ENCODE peak calls at places on chromosomes 6 and 20, in six cellular contexts. V, S, T, J, L and H are unnamed samples.

GRCh38 chr6:1499798-1500197 is 109.9 kb upstream of the FOXC1 start:
- DNase-seq in V (no peak), S (no peak), T (no peak), J (no peak), L (no peak), H (no peak)

GRCh38 chr6:70547905-70548304 is 18.8 kb upstream of the SDHAF4 start:
- DNase-seq in V (no peak), S (no peak), T (no peak), J (no peak), L (no peak), H (no peak)

GRCh38 chr6:33236852-33237251 is 28.6 kb downstream of the RING1 start:
- DNase-seq in V (no peak), S (no peak), T (no peak), J (no peak), L (no peak), H (no peak)

GRCh38 chr6:84344005-84344404 is 116.6 kb upstream of the CEP162 start:
- DNase-seq in V (no peak), S (no peak), T (no peak), J (no peak), L (no peak), H (no peak)

GRCh38 chr6:131948221-131948661 is 2.9 kb downstream of the CCN2 start:
- DNase-seq in V (no peak), S (no peak), T (no peak), J (no peak), L (no peak), H (no peak)

GRCh38 chr20:16740365-16741072 is 7.6 kb upstream of the OTOR start:
- DNase-seq in V (no peak), S (no peak), T (no peak), J (no peak), L (no peak), H (no peak)

GRCh38 chr20:7090001-7090400 is 322.5 kb downstream of the BMP2 start:
- DNase-seq in V (no peak), S (no peak), T (no peak), J (no peak), L (no peak), H (no peak)

GRCh38 chr6:4577406-4577805 is 198.8 kb upstream of the CDYL start:
- DNase-seq in V (peak; percentile 26), S (no peak), T (no peak), J (no peak), L (no peak), H (no peak)

DNA sequence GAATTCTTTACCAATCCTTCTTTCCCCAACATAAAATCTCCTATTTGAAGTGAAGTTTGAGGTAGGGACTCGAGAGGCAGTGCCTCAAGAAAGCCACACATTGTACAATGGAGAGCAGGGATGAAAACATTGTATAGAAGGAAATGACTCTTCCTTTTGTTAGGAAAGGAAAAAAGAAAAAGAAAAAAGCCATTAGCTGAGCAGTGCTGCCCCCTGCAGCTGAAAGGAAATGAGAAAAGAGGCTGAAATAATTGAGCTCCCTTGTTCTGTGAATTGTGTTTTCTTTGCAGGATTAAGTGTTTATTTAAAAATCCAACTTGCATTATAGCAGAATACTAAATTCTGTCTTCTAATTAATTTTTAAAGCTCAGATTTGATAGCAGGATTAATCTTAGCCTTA is 162.9 kb upstream of the SASH1 start:
- DNase-seq in V (no peak), S (no peak), T (peak; percentile 10), J (no peak), L (no peak), H (peak; percentile 24)
- TF ChIP-seq CTCF in V (peak; percentile 78), S (peak; percentile 48), T (peak; percentile 69), J (no peak), L (no peak), H (peak; percentile 22)

GRCh38 chr6:8908638-8909037 is 473.3 kb upstream of the SLC35B3 start:
- DNase-seq in V (no peak), S (no peak), T (no peak), J (no peak), L (no peak), H (no peak)

GRCh38 chr6:8906699-8907098 is 471.4 kb upstream of the SLC35B3 start:
- DNase-seq in V (no peak), S (no peak), T (no peak), J (no peak), L (no peak), H (no peak)

GRCh38 chr6:8905647-8906231 is 470.4 kb upstream of the SLC35B3 start:
- DNase-seq in V (peak; percentile 3), S (no peak), T (no peak), J (no peak), L (no peak), H (no peak)

GRCh38 chr6:8904754-8905153 is 469.4 kb upstream of the SLC35B3 start:
- DNase-seq in V (no peak), S (no peak), T (no peak), J (no peak), L (no peak), H (no peak)
- TF ChIP-seq CTCF in V (peak; percentile 58), S (peak; percentile 39), T (peak; percentile 67), J (peak; percentile 18), L (no peak), H (no peak)

GRCh38 chr6:66578362-66578761 is 871.3 kb upstream of the EYS start:
- DNase-seq in V (no peak), S (no peak), T (no peak), J (no peak), L (no peak), H (no peak)
- TF ChIP-seq CTCF in V (no peak), S (no peak), T (no peak), J (no peak), L (no peak), H (no peak)

GRCh38 chr6:13101985-13102384 is 226.4 kb downstream of the TBC1D7 start:
- DNase-seq in V (no peak), S (no peak), T (no peak), J (no peak), L (no peak), H (no peak)

GRCh38 chr6:13098808-13099570 is 229.3 kb downstream of the TBC1D7 start:
- DNase-seq in V (no peak), S (no peak), T (no peak), J (no peak), L (no peak), H (no peak)

GRCh38 chr6:13098006-13098405 is 230.3 kb downstream of the TBC1D7 start:
- DNase-seq in V (no peak), S (no peak), T (no peak), J (no peak), L (no peak), H (no peak)

GRCh38 chr6:13101409-13101808 is 226.9 kb downstream of the TBC1D7 start:
- DNase-seq in V (no peak), S (no peak), T (no peak), J (no peak), L (no peak), H (no peak)

GRCh38 chr6:13099771-13100170 is 228.6 kb downstream of the TBC1D7 start:
- DNase-seq in V (no peak), S (no peak), T (no peak), J (no peak), L (no peak), H (no peak)
- TF ChIP-seq CTCF in V (peak; percentile 29), S (peak; percentile 24), T (peak; percentile 22), J (no peak), L (peak; percentile 68), H (peak; percentile 18)

DNA sequence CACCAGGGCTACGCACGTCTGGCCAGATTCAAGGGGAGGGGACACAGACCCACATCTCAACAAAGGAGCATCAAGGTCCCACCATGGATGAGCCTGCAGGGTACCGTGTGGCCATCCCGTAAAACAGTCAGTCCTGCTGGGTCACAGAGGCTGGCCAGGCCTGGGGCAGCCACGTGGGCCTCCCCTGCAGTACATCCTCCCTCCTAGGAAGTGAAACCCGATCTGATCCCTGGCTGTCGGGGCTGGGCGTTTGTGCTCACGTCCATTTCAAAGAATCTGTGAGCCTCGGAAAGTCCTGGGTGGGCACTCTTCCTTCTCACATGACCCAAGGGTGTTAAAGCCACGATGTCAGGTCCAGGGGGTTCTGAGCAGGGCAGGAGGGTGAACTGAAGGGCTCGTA is 14.3 kb downstream of the SULF2 start:
- DNase-seq in V (no peak), S (no peak), T (no peak), J (no peak), L (no peak), H (no peak)
- TF ChIP-seq CTCF in V (no peak), S (no peak), T (no peak), J (no peak), L (no peak), H (no peak)